ENCODE peak calls at places on chromosomes 1 and 21, in six cellular contexts. Z is H1, A is Panc1, S is endothelial cell of umbilical vein, T is transverse colon, K is spleen. E is an unnamed sample.

GRCh38 chr1:46317323-46317722 is 13.8 kb downstream of the UQCRH start:
- DNase-seq in T (no peak), K (no peak), S (no peak), A (no peak), Z (no peak), E (no peak)

GRCh38 chr1:33281554-33282303 is 25.4 kb downstream of the ZNF362 start:
- DNase-seq in S (no peak), T (no peak), A (no peak), Z (no peak), K (peak), E (no peak)

GRCh38 chr1:245353915-245354775 is 199.4 kb downstream of the KIF26B start:
- DNase-seq in A (no peak), Z (no peak), T (no peak), S (no peak), K (peak), E (no peak)

GRCh38 chr1:38044224-38045215 is 2.1 kb downstream of the POU3F1 start:
- DNase-seq in Z (no peak), A (no peak), S (no peak), K (no peak), T (no peak), E (no peak)

GRCh38 chr1:62689524-62689923 is 1.3 kb upstream of the DOCK7 start:
- DNase-seq in K (no peak), T (no peak), S (peak), Z (no peak), A (peak), E (no peak)

GRCh38 chr1:226686440-226687436 is 52.3 kb downstream of the ITPKB start:
- DNase-seq in K (no peak), A (no peak), S (no peak), T (no peak), Z (no peak), E (no peak)

GRCh38 chr1:246302671-246303317 is 204.3 kb downstream of the SMYD3 start:
- DNase-seq in S (no peak), T (no peak), K (no peak), Z (no peak), A (no peak), E (no peak)

GRCh38 chr1:207050768-207051614 is at the start of gene YOD1:
- DNase-seq in A (peak), K (peak), S (peak), T (peak), Z (peak), E (peak)

GRCh38 chr1:17765444-17766411 is 10.6 kb downstream of the ACTL8 start:
- DNase-seq in A (no peak), K (no peak), T (no peak), S (no peak), Z (no peak), E (no peak)

GRCh38 chr1:88088481-88088880 is 595.6 kb upstream of the PKN2 start:
- DNase-seq in A (no peak), K (no peak), T (no peak), S (no peak), Z (no peak), E (no peak)

GRCh38 chr1:32733573-32734321 is 31.2 kb upstream of the SYNC start:
- DNase-seq in A (no peak), K (no peak), S (no peak), Z (no peak), T (no peak), E (no peak)

GRCh38 chr1:200150721-200151120 is 123.2 kb downstream of the NR5A2 start:
- DNase-seq in T (no peak), Z (no peak), A (peak), K (no peak), S (no peak), E (no peak)

GRCh38 chr1:228369608-228370438 is 36.8 kb downstream of the TRIM11 start:
- DNase-seq in Z (no peak), T (no peak), K (peak), S (no peak), A (no peak), E (no peak)

GRCh38 chr1:81073580-81073979 is 727.2 kb upstream of the ADGRL2 start:
- DNase-seq in S (no peak), K (no peak), T (no peak), Z (no peak), A (no peak), E (no peak)

GRCh38 chr1:237492359-237492758 is 398.4 kb downstream of the ZP4 start:
- DNase-seq in A (no peak), S (no peak), K (no peak), T (no peak), Z (no peak), E (no peak)

GRCh38 chr1:230753586-230754251 is 6.5 kb downstream of the CAPN9 start:
- DNase-seq in K (peak), A (no peak), Z (peak), T (peak), S (peak), E (no peak)
- TF ChIP-seq POLR2AphosphoS5 in K (no peak), A (no peak), Z (no peak), T (no peak), S (no peak), E (no peak)

GRCh38 chr1:153795325-153795837 is 20.2 kb downstream of the SLC27A3 start:
- DNase-seq in A (no peak), K (peak), Z (no peak), S (no peak), T (no peak), E (no peak)
- H3K4me3 ChIP-seq in A (no peak), K (no peak), Z (no peak), S (no peak), T (no peak), E (no peak)

DNA sequence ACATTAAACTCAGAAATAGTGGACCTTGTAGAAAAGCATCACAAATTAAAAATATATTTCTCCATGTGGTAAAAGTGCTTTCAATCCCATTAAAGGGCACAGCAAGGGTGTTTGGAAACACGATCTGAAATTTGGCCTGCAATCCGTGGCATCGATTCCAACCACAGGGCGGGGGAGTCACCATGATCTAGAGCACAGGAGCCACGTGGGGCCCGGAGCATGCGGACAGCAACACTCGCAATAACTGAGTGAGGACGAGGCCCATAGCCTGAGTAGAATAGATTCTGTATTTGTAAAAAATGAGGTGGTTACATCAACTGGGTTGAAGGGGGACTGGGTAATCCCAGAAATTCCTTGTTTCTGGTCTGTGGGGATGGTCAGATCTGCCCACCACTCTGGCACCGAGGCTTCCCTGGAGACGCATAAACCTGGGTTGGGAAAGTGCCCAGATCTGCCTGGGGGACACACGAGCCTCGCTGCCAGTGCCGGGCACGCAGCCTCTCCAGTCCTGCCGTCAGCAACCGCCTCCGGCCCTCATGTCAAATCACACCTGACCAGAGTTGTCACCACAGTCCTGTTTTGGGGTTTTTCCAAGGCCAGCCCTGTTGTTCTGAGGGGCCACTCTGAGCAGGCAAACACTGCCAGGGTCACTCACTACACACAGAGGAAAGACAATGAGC is 104.3 kb downstream of the PGBD5 start:
- DNase-seq in Z (no peak), T (no peak), A (no peak), K (no peak), S (no peak), E (no peak)
- H3K27ac ChIP-seq in Z (no peak), T (no peak), A (no peak), K (no peak), S (no peak), E (no peak)

GRCh38 chr1:67749844-67750689 is 65.1 kb downstream of the GADD45A start:
- DNase-seq in S (peak), A (no peak), K (no peak), Z (no peak), T (no peak), E (no peak)
- TF ChIP-seq POLR2AphosphoS5 in S (peak), A (no peak), K (no peak), Z (no peak), T (no peak), E (no peak)

GRCh38 chr1:156813298-156813697 is 3.4 kb downstream of the SH2D2A start:
- DNase-seq in Z (no peak), K (no peak), S (no peak), A (no peak), T (no peak), E (no peak)
- H3K4me3 ChIP-seq in Z (peak), K (peak), S (no peak), A (peak), T (no peak), E (peak)

GRCh38 chr21:38937286-38937790 is 131.6 kb downstream of the ETS2 start:
- DNase-seq in Z (no peak), T (no peak), K (no peak), A (no peak), S (no peak), E (no peak)

GRCh38 chr21:38936237-38936636 is 130.5 kb downstream of the ETS2 start:
- DNase-seq in A (no peak), K (no peak), S (no peak), Z (no peak), T (no peak), E (no peak)

GRCh38 chr21:38942617-38943245 is 137.0 kb downstream of the ETS2 start:
- DNase-seq in T (no peak), Z (no peak), K (no peak), A (no peak), S (no peak), E (no peak)

GRCh38 chr21:38937844-38938243 is 132.1 kb downstream of the ETS2 start:
- DNase-seq in S (no peak), K (no peak), T (no peak), Z (no peak), A (no peak), E (no peak)

DNA sequence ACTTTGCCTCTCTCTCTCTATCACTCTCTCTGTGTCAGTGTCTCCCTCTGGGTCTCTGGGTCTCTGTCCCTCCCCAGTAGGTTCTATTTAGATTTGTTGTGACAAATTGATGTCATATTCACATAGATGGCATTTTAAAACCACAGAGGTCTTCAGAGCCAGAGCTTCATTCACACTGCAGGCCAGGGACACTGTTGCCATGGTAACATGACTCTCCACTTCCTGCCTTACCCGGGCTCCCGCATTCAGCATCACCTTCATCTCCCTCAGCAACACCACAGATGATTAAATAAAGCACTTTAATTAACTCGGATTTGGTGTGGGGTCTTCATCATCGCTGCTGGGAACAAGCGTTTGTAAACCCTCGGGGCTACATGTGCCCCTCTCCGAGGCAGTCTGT is 132.6 kb downstream of the ETS2 start:
- DNase-seq in K (no peak), T (no peak), Z (no peak), S (no peak), A (no peak), E (no peak)
- H3K27ac ChIP-seq in K (no peak), T (no peak), Z (no peak), S (no peak), A (no peak), E (no peak)

GRCh38 chr1:172176206-172176605 is 244.3 kb upstream of the C1orf105 start:
- DNase-seq in T (no peak), A (no peak), K (no peak), S (no peak), Z (no peak), E (no peak)

GRCh38 chr1:172178846-172179245 is 241.6 kb upstream of the C1orf105 start:
- DNase-seq in A (no peak), S (no peak), K (no peak), Z (no peak), T (no peak), E (no peak)

GRCh38 chr1:172185206-172185605 is 235.3 kb upstream of the C1orf105 start:
- DNase-seq in K (no peak), Z (no peak), S (peak), T (no peak), A (no peak), E (no peak)

GRCh38 chr1:172177849-172178248 is 242.6 kb upstream of the C1orf105 start:
- DNase-seq in A (no peak), S (no peak), Z (no peak), T (no peak), K (no peak), E (no peak)

DNA sequence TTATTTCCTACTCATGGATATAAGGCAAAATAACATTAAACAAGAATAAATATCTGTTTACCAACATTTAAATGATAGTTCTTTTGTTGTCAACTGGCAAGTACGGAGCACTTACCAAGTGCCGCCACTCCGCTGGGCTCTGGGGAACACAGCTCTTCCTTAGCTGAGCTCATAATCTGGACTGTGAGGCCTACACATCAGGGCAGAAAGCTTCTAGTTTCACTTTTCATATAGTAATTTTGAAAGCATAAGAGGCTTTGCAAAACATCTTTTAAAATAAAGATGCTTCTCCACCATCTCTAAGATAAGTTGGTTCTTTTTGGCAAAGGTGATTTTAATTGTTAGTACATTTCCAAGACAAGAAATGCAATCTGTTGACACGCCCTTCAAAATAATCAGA is 239.6 kb upstream of the C1orf105 start:
- DNase-seq in S (peak), Z (no peak), A (no peak), K (peak), T (peak), E (no peak)
- TF ChIP-seq POLR2AphosphoS5 in S (no peak), Z (no peak), A (no peak), K (no peak), T (no peak), E (no peak)

GRCh38 chr1:86487131-86487804 is 18.5 kb downstream of the CLCA1 start:
- DNase-seq in K (no peak), T (no peak), Z (no peak), A (no peak), S (no peak), E (no peak)
- H3K4me3 ChIP-seq in K (no peak), T (no peak), Z (no peak), A (no peak), S (no peak), E (no peak)

GRCh38 chr1:160222521-160222920 is 17.3 kb downstream of the PEA15 start:
- DNase-seq in Z (no peak), T (no peak), K (no peak), S (no peak), A (no peak), E (no peak)
- H3K27ac ChIP-seq in Z (no peak), T (no peak), K (no peak), S (no peak), A (no peak), E (no peak)